ENCODE peak calls at places on chromosome 10, in four cellular contexts. V is coronary artery, C is choroid plexus epithelial cell, E is BE2C. X is an unnamed sample.

GRCh38 chr10:118495499-118495898 is 99.9 kb downstream of the PRLHR start:
- DNase-seq in V (no peak), C (no peak), E (no peak), X (no peak)

GRCh38 chr10:7846591-7846990 is 28.3 kb downstream of the TAF3 start:
- DNase-seq in V (no peak), C (no peak), E (no peak), X (no peak)

GRCh38 chr10:3873728-3874461 is 88.9 kb upstream of the KLF6 start:
- DNase-seq in V (no peak), C (peak), E (no peak), X (no peak)

GRCh38 chr10:5584895-5585516 is 60.2 kb downstream of the CALML3 start:
- DNase-seq in V (no peak), C (peak), E (no peak), X (no peak)

GRCh38 chr10:44975487-44976331 is 2.9 kb downstream of the DEPP1 start:
- DNase-seq in V (no peak), C (peak), E (peak), X (no peak)

GRCh38 chr10:86827639-86828038 is 71.2 kb downstream of the BMPR1A start:
- DNase-seq in V (no peak), C (no peak), E (no peak), X (no peak)

GRCh38 chr10:78913219-78914059 is 155.3 kb upstream of the ZMIZ1 start:
- DNase-seq in V (no peak), C (no peak), E (peak), X (no peak)

GRCh38 chr10:71024490-71024889 is 136.1 kb upstream of the PCBD1 start:
- DNase-seq in V (no peak), C (no peak), E (no peak), X (no peak)

GRCh38 chr10:24417053-24417452 is 208.1 kb downstream of the KIAA1217 start:
- DNase-seq in V (no peak), C (no peak), E (no peak), X (no peak)

GRCh38 chr10:128739937-128740336 is 613.7 kb upstream of the MKI67 start:
- DNase-seq in V (no peak), C (no peak), E (peak), X (no peak)

GRCh38 chr10:48802611-48803046 is 118.0 kb downstream of the WDFY4 start:
- DNase-seq in V (no peak), C (no peak), E (no peak), X (no peak)

DNA sequence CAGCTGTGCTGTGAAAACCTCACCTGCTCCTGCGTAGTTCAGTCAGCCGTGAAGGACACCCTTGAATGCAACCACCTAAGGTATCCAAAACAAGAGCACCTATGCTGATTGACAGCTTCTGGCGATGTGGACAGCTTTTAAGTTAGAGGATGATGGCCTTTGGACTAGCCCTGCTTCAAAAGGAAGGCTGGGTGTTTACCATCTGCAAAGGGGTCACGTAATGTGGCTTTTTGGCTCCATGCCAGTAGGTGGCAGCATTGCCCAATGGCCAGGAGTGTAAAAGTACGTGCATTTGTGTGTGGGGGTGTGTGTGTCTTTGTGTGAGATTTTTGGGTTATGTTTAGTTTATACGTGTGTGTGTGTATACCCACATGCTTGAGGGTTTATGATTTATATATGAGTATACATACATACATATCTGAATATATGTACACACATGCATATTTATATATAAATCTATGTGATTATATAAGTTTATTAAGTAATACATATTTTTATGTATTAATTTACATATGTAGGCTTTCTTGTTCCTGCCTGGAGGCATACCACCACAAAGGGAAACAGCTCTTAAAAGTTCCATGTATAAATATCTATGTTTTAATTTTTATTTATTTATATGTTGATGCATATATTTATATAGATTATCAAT is 236.3 kb upstream of the ANKRD30A start:
- DNase-seq in V (no peak), C (peak), E (peak), X (no peak)
- TF ChIP-seq CTCF in V (no peak), C (peak), E (peak), X (peak)

GRCh38 chr10:64118736-64119135 is 597.5 kb downstream of the REEP3 start:
- DNase-seq in V (no peak), C (no peak), E (no peak), X (no peak)

GRCh38 chr10:64116731-64117130 is 595.5 kb downstream of the REEP3 start:
- DNase-seq in V (no peak), C (no peak), E (no peak), X (no peak)

GRCh38 chr10:64113796-64114195 is 592.6 kb downstream of the REEP3 start:
- DNase-seq in V (no peak), C (no peak), E (no peak), X (no peak)

GRCh38 chr10:64115471-64115870 is 594.3 kb downstream of the REEP3 start:
- DNase-seq in V (no peak), C (no peak), E (no peak), X (no peak)

GRCh38 chr10:64115913-64116643 is 594.9 kb downstream of the REEP3 start:
- DNase-seq in V (no peak), C (peak), E (peak), X (no peak)
- TF ChIP-seq CTCF in V (peak), C (peak), E (peak), X (peak)

DNA sequence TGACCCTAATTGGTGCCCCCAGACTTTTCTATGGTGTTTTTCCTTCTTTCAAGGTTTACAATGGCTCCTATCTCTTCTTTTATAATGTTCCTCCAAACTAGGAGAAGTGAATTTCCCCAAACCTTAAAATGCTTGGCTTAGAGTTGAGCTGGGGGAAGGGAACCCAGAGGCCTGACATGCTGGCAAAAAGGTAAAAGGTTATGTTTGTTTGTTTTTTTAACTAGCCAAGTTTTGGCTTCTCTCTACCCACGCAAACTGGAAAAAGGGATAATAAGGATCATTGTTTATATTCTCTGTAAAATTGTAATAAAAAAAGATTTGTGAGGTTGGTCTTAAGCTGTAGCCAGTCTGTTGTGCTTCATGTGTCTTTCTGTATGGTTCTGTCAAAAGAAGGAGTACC is 477.0 kb downstream of the IPMK start:
- DNase-seq in V (no peak), C (no peak), E (no peak), X (no peak)
- TF ChIP-seq CTCF in V (no peak), C (no peak), E (no peak), X (no peak)

DNA sequence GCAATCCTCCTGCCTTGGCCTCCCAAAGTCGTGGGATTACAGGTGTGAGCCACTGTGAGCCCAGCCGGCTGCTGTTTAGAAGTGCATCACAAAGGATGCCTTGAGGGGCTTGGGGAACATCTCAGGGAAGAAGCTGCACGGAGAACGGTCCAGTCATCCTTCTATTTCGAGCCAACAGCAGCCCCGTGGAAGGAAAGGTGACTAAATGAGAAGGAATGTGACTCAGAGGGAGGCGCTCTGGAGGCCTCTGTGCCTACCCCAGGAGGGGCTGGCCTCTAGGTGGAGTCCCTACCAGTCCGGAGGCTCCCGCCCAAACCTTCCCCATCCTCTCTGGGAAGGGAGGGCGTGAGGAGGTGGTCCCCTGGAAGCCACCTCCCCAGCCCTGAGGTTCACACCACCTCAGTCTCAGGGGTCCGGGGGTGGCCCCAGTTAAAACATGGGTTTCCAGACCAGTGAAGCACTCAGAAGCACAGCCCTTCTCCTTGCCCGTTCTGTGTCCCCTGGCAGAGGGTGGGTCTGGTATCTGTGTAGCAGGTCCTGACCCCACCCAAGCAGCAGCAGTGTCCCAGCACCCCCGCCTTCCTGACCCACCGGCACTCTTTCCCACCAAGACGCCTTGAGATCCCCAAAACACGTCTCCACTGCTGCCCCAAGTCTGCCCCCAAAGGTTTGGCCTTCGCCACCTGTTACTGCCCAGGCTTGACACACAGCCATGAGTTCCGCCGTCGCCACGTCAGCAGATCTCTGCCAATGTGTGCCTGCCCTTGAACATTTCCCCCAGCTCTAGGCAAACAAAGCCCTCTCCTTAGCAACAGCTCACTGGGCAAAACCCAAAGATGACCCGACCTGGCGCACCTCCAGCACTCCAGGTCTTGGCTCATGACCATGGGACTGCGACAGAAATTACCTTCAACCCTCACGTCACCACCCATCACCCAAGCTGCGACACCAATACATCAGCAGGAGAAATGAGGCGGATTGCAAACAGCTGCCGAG is 75.9 kb downstream of the CTBP2 start:
- DNase-seq in V (peak), C (peak), E (no peak), X (no peak)
- TF ChIP-seq CTCF in V (no peak), C (peak), E (no peak), X (no peak)

X was measured in type B pancreatic cell.